ENCODE peak calls at places on chromosomes 2 and 18, in seven cellular contexts. D is left ventricle myocardium inferior; P is lower lobe of right lung; H is vagina; G is CD8-positive, alpha-beta memory T cell; Q is thoracic aorta; E is aorta. I is an unnamed sample.

GRCh38 chr2:18527822-18528221 is 32.6 kb downstream of the RDH14 start:
- DNase-seq in P (no peak), H (no peak), E (no peak), D (no peak), G (no peak), Q (no peak), I (no peak)

GRCh38 chr18:3449702-3450357 is at the start of gene TGIF1:
- DNase-seq in H (peak; percentile 92), E (peak; percentile 93), Q (peak; percentile 41), P (peak; percentile 87), G (peak; percentile 22), D (peak; percentile 83), I (no peak)

GRCh38 chr2:15949126-15949525 is 8.8 kb downstream of the MYCN start:
- DNase-seq in Q (no peak), D (no peak), G (no peak), H (no peak), P (no peak), E (no peak), I (no peak)

GRCh38 chr2:714005-714741 is 37.0 kb upstream of the TMEM18 start:
- DNase-seq in E (no peak), G (no peak), H (no peak), D (no peak), P (no peak), Q (no peak), I (no peak)

GRCh38 chr18:11672198-11672597 is 16.9 kb upstream of the GNAL start:
- DNase-seq in E (no peak), P (no peak), G (no peak), Q (no peak), D (no peak), H (peak; percentile 47), I (no peak)

GRCh38 chr2:15122915-15123314 is 438.2 kb downstream of the NBAS start:
- DNase-seq in P (no peak), G (no peak), Q (no peak), H (no peak), E (no peak), D (no peak), I (no peak)

GRCh38 chr2:27795093-27795834 is 23.7 kb downstream of the MRPL33 start:
- DNase-seq in P (no peak), D (no peak), E (no peak), Q (no peak), G (no peak), H (peak; percentile 69), I (no peak)

GRCh38 chr2:9738718-9739496 is 104.4 kb upstream of the TAF1B start:
- DNase-seq in E (no peak), Q (no peak), P (no peak), G (no peak), H (no peak), D (peak; percentile 33), I (no peak)

GRCh38 chr2:70961648-70961994 is 16.8 kb upstream of the ANKRD53 start:
- DNase-seq in E (peak; percentile 38), G (no peak), Q (no peak), H (no peak), D (no peak), P (no peak), I (no peak)

GRCh38 chr2:70964133-70964532 is 14.3 kb upstream of the ANKRD53 start:
- DNase-seq in D (no peak), H (no peak), Q (no peak), G (no peak), P (no peak), E (no peak), I (no peak)

GRCh38 chr2:70960833-70961647 is 17.4 kb upstream of the ANKRD53 start:
- DNase-seq in D (no peak), H (peak; percentile 70), E (peak; percentile 61), G (no peak), P (no peak), Q (no peak), I (no peak)

GRCh38 chr2:70962885-70963878 is 15.2 kb upstream of the ANKRD53 start:
- DNase-seq in P (no peak), D (no peak), Q (no peak), E (peak; percentile 61), G (no peak), H (no peak), I (no peak)

DNA sequence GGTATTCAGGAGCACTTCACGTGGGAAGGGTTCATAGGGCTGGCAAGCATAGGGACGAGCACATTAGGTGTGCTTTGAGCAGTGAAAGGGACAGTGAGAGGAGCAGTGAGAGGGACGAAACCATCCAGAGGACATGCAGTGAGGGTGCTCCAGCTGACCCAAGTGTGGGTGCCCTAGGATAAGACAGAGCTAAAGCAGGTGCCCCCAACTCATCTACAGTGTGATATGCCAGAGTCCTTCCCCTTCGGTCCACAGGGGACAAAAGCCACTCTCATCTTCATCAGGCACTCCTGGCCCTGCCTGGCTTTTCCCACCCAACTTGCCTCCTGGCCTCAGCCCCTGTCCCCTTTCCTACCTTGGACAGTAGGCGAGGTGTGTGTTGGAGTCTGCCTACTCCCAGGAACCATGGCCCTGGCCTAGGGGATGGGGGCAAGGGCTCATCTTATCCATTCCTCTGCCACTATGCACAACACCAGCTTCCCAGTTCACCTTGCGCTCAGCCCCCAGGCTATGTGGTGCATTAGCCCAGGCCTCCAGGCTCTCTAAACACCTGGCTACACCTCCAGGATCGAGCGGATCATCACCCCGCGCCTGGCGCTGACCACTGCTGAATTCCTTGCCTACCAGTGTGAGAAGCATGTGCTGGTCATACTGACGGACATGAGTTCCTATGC is 16.1 kb upstream of the ANKRD53 start:
- DNase-seq in D (no peak), E (peak; percentile 51), P (no peak), Q (no peak), H (no peak), G (no peak), I (no peak)
- H3K27me3 ChIP-seq in D (peaks cover 99% of the 10 kb centered on the region), E (no peaks in the 10 kb centered on the region), P (peaks cover 20% of the 10 kb centered on the region), Q (no peaks in the 10 kb centered on the region), H (no peaks in the 10 kb centered on the region), G (peaks cover 15% of the 10 kb centered on the region), I (peaks cover 7% of the 10 kb centered on the region)

GRCh38 chr2:38076250-38076709 is 329 bp upstream of the CYP1B1 start:
- DNase-seq in E (peak; percentile 90), P (peak; percentile 88), D (peak; percentile 76), G (no peak), H (no peak), Q (no peak), I (no peak)

GRCh38 chr2:38074047-38074774 is 1.7 kb downstream of the CYP1B1 start:
- DNase-seq in P (peak; percentile 61), D (peak; percentile 29), Q (no peak), G (no peak), H (no peak), E (peak; percentile 78), I (no peak)

GRCh38 chr2:38074775-38075435 is 1.0 kb downstream of the CYP1B1 start:
- DNase-seq in G (no peak), P (peak; percentile 63), E (peak; percentile 77), H (no peak), Q (no peak), D (peak; percentile 42), I (no peak)

GRCh38 chr2:38075436-38076249 is at the start of gene CYP1B1:
- DNase-seq in G (no peak), H (no peak), Q (no peak), P (peak; percentile 71), D (peak; percentile 41), E (peak; percentile 82), I (no peak)

DNA sequence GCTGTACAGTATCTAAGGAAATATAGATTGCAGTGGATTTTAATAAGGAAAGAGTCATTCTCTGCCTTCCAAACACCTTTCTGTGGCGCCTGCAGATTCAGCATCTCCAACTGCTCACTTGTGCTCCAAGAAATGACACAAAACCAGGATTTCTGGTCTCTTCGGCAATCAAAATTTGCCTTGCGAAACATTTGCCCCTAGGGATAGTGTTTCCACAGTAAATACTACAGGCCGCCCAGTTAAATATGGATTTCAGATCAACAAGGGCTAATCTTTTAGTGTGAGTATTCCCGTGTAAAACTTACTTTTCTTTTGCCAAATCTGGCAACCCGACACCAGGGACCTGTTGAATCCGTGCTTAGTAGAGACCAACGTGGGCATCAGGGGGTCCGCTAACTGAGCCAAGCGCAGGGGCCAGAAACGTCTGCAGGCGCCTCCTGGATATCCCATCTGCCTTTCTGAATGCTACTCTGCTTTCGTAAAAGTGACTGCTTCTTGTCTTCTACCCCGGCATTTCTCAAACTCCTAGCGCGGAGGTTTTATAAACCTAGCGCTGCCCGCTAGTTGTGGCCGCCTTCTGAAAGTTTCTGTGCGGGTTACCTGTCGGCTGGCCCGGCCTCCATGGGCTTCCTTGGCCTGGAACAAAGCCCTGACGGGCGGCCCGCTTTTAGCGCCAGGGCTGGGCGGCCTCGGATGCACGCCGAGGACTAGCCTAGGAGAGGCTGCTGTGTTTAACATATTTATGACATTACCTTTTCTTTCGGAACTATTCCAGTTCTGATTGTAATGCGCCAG is 2.5 kb downstream of the CYP1B1 start:
- DNase-seq in P (no peak), Q (no peak), G (no peak), D (no peak), E (peak; percentile 62), H (no peak), I (no peak)
- H3K4me1 ChIP-seq in P (peaks cover 28% of the 10 kb centered on the region), Q (peaks cover 37% of the 10 kb centered on the region), G (no peaks in the 10 kb centered on the region), D (peaks cover 88% of the 10 kb centered on the region), E (no peaks in the 10 kb centered on the region), H (peaks cover 44% of the 10 kb centered on the region), I (peaks cover 5% of the 10 kb centered on the region)

DNA sequence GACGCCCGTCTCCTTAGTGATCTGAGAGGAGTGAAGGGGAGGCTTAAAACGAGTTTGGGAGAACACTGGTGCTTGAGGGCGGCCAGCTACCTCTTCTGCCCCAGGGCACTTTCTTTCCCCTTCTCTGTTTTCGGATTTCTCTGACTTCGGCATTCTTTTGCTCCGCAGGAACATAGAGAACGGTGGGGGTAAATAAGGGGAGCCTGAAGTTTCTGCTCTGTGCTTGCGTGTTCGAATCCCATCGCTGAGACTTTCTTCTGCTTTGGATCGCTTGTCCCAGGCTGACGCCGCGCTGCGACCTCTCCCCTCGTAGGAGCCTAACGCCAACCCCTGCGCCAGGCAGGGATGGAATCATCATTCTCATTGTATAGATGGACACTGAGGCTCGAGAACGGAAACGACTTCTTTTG is 3.0 kb upstream of the DLX2 start:
- DNase-seq in H (no peak), D (no peak), E (no peak), P (no peak), Q (no peak), G (no peak), I (no peak)
- H3K27me3 ChIP-seq in H (peaks cover 32% of the 10 kb centered on the region), D (peaks cover 99% of the 10 kb centered on the region), E (no peaks in the 10 kb centered on the region), P (peaks cover 97% of the 10 kb centered on the region), Q (peaks cover 51% of the 10 kb centered on the region), G (peaks cover 83% of the 10 kb centered on the region), I (peaks cover 71% of the 10 kb centered on the region)

GRCh38 chr2:200317975-200318374 is 11.5 kb downstream of the SPATS2L start:
- DNase-seq in E (no peak), P (no peak), G (no peak), Q (no peak), D (no peak), H (no peak), I (no peak)

GRCh38 chr2:200320991-200321390 is 14.5 kb downstream of the SPATS2L start:
- DNase-seq in Q (no peak), D (no peak), G (no peak), P (no peak), H (no peak), E (no peak), I (no peak)

GRCh38 chr2:200318940-200319435 is 12.5 kb downstream of the SPATS2L start:
- DNase-seq in G (no peak), H (no peak), E (no peak), Q (no peak), P (no peak), D (no peak), I (no peak)

GRCh38 chr2:200320344-200320743 is 13.9 kb downstream of the SPATS2L start:
- DNase-seq in P (no peak), E (no peak), H (no peak), Q (no peak), D (no peak), G (no peak), I (no peak)

DNA sequence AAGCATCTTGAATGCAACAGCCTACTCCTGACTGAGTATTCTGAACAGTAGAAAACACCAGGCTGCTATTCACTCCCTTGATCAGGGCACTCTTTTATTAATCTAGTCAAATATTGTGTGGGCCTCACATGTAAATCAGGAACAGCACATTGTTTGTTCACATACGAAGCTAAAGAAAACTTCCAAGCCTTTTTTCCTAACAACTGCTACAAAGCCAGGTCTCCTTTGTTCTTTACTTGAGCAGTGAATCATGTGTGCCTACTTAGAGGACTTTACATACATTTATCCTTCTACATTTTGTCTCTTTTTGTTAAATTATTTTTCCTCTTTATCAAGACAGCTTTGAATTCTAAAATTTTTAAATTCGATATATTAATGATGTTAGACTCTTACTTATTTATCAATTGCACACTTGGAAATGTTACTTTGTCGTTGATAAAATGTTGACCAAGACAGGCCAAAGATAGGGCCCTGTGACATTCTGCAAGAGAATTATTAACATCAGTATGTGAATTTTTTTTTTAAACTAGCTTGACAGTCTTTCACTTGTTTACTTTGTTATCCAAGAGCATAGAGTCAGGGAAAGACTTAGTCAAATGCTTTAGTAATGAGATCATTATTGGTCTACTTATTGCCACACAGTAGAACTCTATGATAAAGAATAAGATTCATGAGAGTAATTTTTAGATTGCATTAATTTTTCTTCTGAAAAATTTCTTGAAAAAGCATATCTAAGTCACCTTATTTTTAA is 13.3 kb downstream of the SPATS2L start:
- DNase-seq in G (no peak), P (no peak), D (no peak), H (no peak), Q (no peak), E (no peak), I (no peak)
- H3K4me1 ChIP-seq in G (no peaks in the 10 kb centered on the region), P (peaks cover 40% of the 10 kb centered on the region), D (peaks cover 98% of the 10 kb centered on the region), H (peaks cover 92% of the 10 kb centered on the region), Q (peaks cover 73% of the 10 kb centered on the region), E (peaks cover 3% of the 10 kb centered on the region), I (no peaks in the 10 kb centered on the region)

I was measured in CD4-positive, alpha-beta memory T cell.